ENCODE peak calls at places on chromosome 12, in eight cellular contexts. M is GM12865; I is omental fat pad; Z is GM03348; B is activated CD4-positive, alpha-beta T cell treated with anti-CD3 and anti-CD28 coated beads for 36 hours; P is Caco-2; J is PC-3; O is SJSA1. X is an unnamed sample.
A peak's percentile ranks its signal among the peaks of the same experiment; 100 is the strongest.

GRCh38 chr12:122067966-122068365 is 10.6 kb upstream of the MLXIP start:
- DNase-seq in M (peak; percentile 89), I (no peak), Z (no peak), B (peak; percentile 59), P (no peak), J (no peak), O (peak; percentile 89), X (peak; percentile 17)

GRCh38 chr12:130482448-130482847 is 144.8 kb downstream of the PIWIL1 start:
- DNase-seq in M (no peak), I (no peak), Z (no peak), B (no peak), P (no peak), J (no peak), O (no peak), X (no peak)

GRCh38 chr12:1367331-1367730 is 227.1 kb downstream of the FBXL14 start:
- DNase-seq in M (no peak), I (no peak), Z (no peak), B (no peak), P (no peak), J (no peak), O (no peak), X (no peak)

GRCh38 chr12:51386361-51386760 is 4.8 kb downstream of the GALNT6 start:
- DNase-seq in M (no peak), I (no peak), Z (no peak), B (no peak), P (no peak), J (peak; percentile 90), O (no peak), X (no peak)

GRCh38 chr12:47744005-47744651 is 14.6 kb downstream of the RAPGEF3 start:
- DNase-seq in M (peak; percentile 49), I (no peak), Z (no peak), B (peak; percentile 67), P (peak; percentile 91), J (peak; percentile 85), O (no peak), X (no peak)

GRCh38 chr12:24605916-24606315 is 343.0 kb downstream of the BCAT1 start:
- DNase-seq in M (no peak), I (no peak), Z (no peak), B (no peak), P (no peak), J (no peak), O (no peak), X (no peak)

GRCh38 chr12:2460051-2460450 is 334.7 kb upstream of the FKBP4 start:
- DNase-seq in M (peak; percentile 1), I (no peak), Z (no peak), B (no peak), P (no peak), J (no peak), O (no peak), X (no peak)

GRCh38 chr12:53925006-53925405 is 13.6 kb upstream of the HOXC13 start:
- DNase-seq in M (no peak), I (no peak), Z (no peak), B (no peak), P (no peak), J (no peak), O (no peak), X (no peak)

GRCh38 chr12:3667485-3667884 is 85.4 kb downstream of the CRACR2A start:
- DNase-seq in M (no peak), I (no peak), Z (no peak), B (no peak), P (no peak), J (no peak), O (no peak), X (no peak)

GRCh38 chr12:58378038-58378437 is 436.7 kb downstream of the ATP23 start:
- DNase-seq in M (no peak), I (no peak), Z (no peak), B (no peak), P (no peak), J (no peak), O (no peak), X (no peak)

GRCh38 chr12:27031531-27031930 is 9.2 kb downstream of the MED21 start:
- DNase-seq in M (no peak), I (no peak), Z (no peak), B (no peak), P (no peak), J (no peak), O (peak; percentile 36), X (no peak)

GRCh38 chr12:62601765-62602444 is 135.3 kb downstream of the MON2 start:
- DNase-seq in M (peak; percentile 17), I (no peak), Z (no peak), B (no peak), P (no peak), J (no peak), O (no peak), X (no peak)

GRCh38 chr12:105335856-105336255 is 5.4 kb downstream of the C12orf75 start:
- DNase-seq in M (no peak), I (no peak), Z (no peak), B (no peak), P (no peak), J (no peak), O (no peak), X (no peak)

GRCh38 chr12:124768462-124769165 is 95.0 kb downstream of the SCARB1 start:
- DNase-seq in M (no peak), I (no peak), Z (no peak), B (no peak), P (no peak), J (peak; percentile 41), O (peak; percentile 95), X (no peak)

GRCh38 chr12:39341761-39342160 is 101.2 kb downstream of the KIF21A start:
- DNase-seq in M (no peak), I (no peak), Z (no peak), B (no peak), P (no peak), J (no peak), O (no peak), X (no peak)

GRCh38 chr12:121240484-121241202 is 30.7 kb downstream of the P2RX4 start:
- DNase-seq in M (no peak), I (peak; percentile 58), Z (no peak), B (peak; percentile 86), P (no peak), J (no peak), O (no peak), X (peak; percentile 73)

GRCh38 chr12:47321436-47321835 is 241.7 kb upstream of the AMIGO2 start:
- DNase-seq in M (no peak), I (no peak), Z (no peak), B (no peak), P (no peak), J (no peak), O (no peak), X (no peak)

GRCh38 chr12:56333197-56333678 is 562 bp downstream of the PAN2 start:
- DNase-seq in M (no peak), I (no peak), Z (no peak), B (no peak), P (no peak), J (no peak), O (no peak), X (no peak)

GRCh38 chr12:108253540-108253939 is 85.6 kb downstream of the CMKLR1 start:
- DNase-seq in M (no peak), I (no peak), Z (no peak), B (no peak), P (no peak), J (no peak), O (no peak), X (no peak)

GRCh38 chr12:85279449-85280137 is 427 bp upstream of the ALX1 start:
- DNase-seq in M (no peak), I (no peak), Z (no peak), B (peak; percentile 9), P (no peak), J (no peak), O (no peak), X (no peak)

GRCh38 chr12:53770281-53770680 is 18.5 kb upstream of the CISTR start:
- DNase-seq in M (no peak), I (no peak), Z (peak; percentile 86), B (no peak), P (no peak), J (peak; percentile 97), O (peak; percentile 89), X (no peak)

GRCh38 chr12:40525054-40525453 is 167.2 kb upstream of the CNTN1 start:
- DNase-seq in M (no peak), I (no peak), Z (no peak), B (no peak), P (no peak), J (no peak), O (no peak), X (no peak)

GRCh38 chr12:116559330-116560080 is at the start of gene MAP1LC3B2:
- DNase-seq in M (peak; percentile 98), I (no peak), Z (peak; percentile 56), B (peak; percentile 88), P (peak; percentile 81), J (peak; percentile 74), O (peak; percentile 80), X (peak; percentile 85)

GRCh38 chr12:132812631-132813305 is 15.9 kb downstream of the GOLGA3 start:
- DNase-seq in M (no peak), I (no peak), Z (no peak), B (peak; percentile 37), P (no peak), J (peak; percentile 22), O (peak; percentile 90), X (no peak)

GRCh38 chr12:97168804-97169203 is 261.7 kb downstream of the NEDD1 start:
- DNase-seq in M (peak; percentile 30), I (no peak), Z (no peak), B (no peak), P (no peak), J (no peak), O (no peak), X (no peak)

GRCh38 chr12:67650127-67650495 is 1.6 kb downstream of the DYRK2 start:
- DNase-seq in M (no peak), I (no peak), Z (peak; percentile 38), B (peak; percentile 26), P (no peak), J (no peak), O (no peak), X (no peak)

GRCh38 chr12:7864751-7865150 is 8.0 kb downstream of the SLC2A14 start:
- DNase-seq in M (no peak), I (no peak), Z (no peak), B (no peak), P (no peak), J (no peak), O (no peak), X (no peak)

GRCh38 chr12:108729612-108730336 is 1.5 kb downstream of the CORO1C start:
- DNase-seq in M (no peak), I (no peak), Z (no peak), B (no peak), P (no peak), J (peak; percentile 79), O (peak; percentile 80), X (no peak)

GRCh38 chr12:50525422-50525821 is 20.6 kb downstream of the DIP2B start:
- DNase-seq in M (no peak), I (no peak), Z (no peak), B (no peak), P (no peak), J (no peak), O (no peak), X (no peak)

GRCh38 chr12:6443361-6443983 is 1.3 kb upstream of the CD27 start:
- DNase-seq in M (peak; percentile 92), I (no peak), Z (no peak), B (peak; percentile 76), P (no peak), J (no peak), O (no peak), X (no peak)

GRCh38 chr12:11085419-11085818 is 6.7 kb downstream of the TAS2R43 start:
- DNase-seq in M (no peak), I (no peak), Z (no peak), B (peak; percentile 57), P (no peak), J (no peak), O (no peak), X (peak; percentile 8)

GRCh38 chr12:38402811-38403210 is 86.2 kb downstream of the ALG10B start:
- DNase-seq in M (no peak), I (no peak), Z (no peak), B (no peak), P (no peak), J (no peak), O (no peak), X (no peak)

GRCh38 chr12:49543914-49544815 is 5.3 kb downstream of the KCNH3 start:
- DNase-seq in M (no peak), I (no peak), Z (no peak), B (no peak), P (no peak), J (no peak), O (no peak), X (no peak)

GRCh38 chr12:128381537-128381936 is 114.6 kb downstream of the TMEM132C start:
- DNase-seq in M (no peak), I (no peak), Z (no peak), B (no peak), P (no peak), J (no peak), O (no peak), X (no peak)